ENCODE peak calls at places on chromosome 5, in seven cellular contexts. E is H1, G is IMR-90, I is A549, A is K562, K is SK-N-SH, Z is HepG2. V is an unnamed sample.

GRCh38 chr5:124703995-124704394 is 42.4 kb downstream of the ZNF608 start:
- DNase-seq in E (no peak), G (no peak), I (no peak), A (no peak), K (no peak), Z (no peak), V (no peak)

GRCh38 chr5:128469924-128470323 is 68.1 kb downstream of the FBN2 start:
- DNase-seq in E (no peak), G (peak), I (no peak), A (no peak), K (no peak), Z (no peak), V (no peak)

GRCh38 chr5:163696270-163696887 is 191.0 kb downstream of the MAT2B start:
- DNase-seq in E (peak), G (peak), I (peak), A (no peak), K (peak), Z (peak), V (peak)

GRCh38 chr5:125200842-125201373 is 454.5 kb upstream of the ZNF608 start:
- DNase-seq in E (no peak), G (no peak), I (no peak), A (no peak), K (no peak), Z (no peak), V (no peak)

GRCh38 chr5:81428446-81428845 is 34.5 kb upstream of the ACOT12 start:
- DNase-seq in E (no peak), G (peak), I (peak), A (no peak), K (no peak), Z (no peak), V (no peak)

GRCh38 chr5:135154197-135154596 is 120.2 kb upstream of the PITX1 start:
- DNase-seq in E (no peak), G (peak), I (no peak), A (no peak), K (no peak), Z (peak), V (no peak)

GRCh38 chr5:85000671-85001070 is 616.0 kb upstream of the EDIL3 start:
- DNase-seq in E (no peak), G (peak), I (no peak), A (no peak), K (no peak), Z (no peak), V (no peak)

GRCh38 chr5:111143910-111144309 is 51.8 kb downstream of the WDR36 start:
- DNase-seq in E (no peak), G (peak), I (no peak), A (no peak), K (no peak), Z (no peak), V (no peak)

GRCh38 chr5:74434124-74434899 is 206.2 kb downstream of the ENC1 start:
- DNase-seq in E (no peak), G (no peak), I (no peak), A (no peak), K (peak), Z (no peak), V (no peak)

GRCh38 chr5:41406944-41407343 is 103.5 kb downstream of the PLCXD3 start:
- DNase-seq in E (no peak), G (no peak), I (peak), A (no peak), K (no peak), Z (peak), V (no peak)

GRCh38 chr5:170411100-170411499 is 21.9 kb upstream of the KCNMB1 start:
- DNase-seq in E (no peak), G (no peak), I (no peak), A (peak), K (no peak), Z (no peak), V (no peak)

GRCh38 chr5:174190073-174190675 is 144.7 kb downstream of the NSG2 start:
- DNase-seq in E (no peak), G (no peak), I (no peak), A (no peak), K (peak), Z (no peak), V (no peak)

GRCh38 chr5:131005963-131006684 is 158.9 kb downstream of the HINT1 start:
- DNase-seq in E (no peak), G (no peak), I (peak), A (no peak), K (no peak), Z (peak), V (no peak)

GRCh38 chr5:171681667-171682066 is 104.0 kb upstream of the SMIM23 start:
- DNase-seq in E (no peak), G (peak), I (no peak), A (no peak), K (no peak), Z (no peak), V (no peak)

GRCh38 chr5:21823076-21823574 is 1030.0 kb downstream of the CDH12 start:
- DNase-seq in E (no peak), G (no peak), I (no peak), A (no peak), K (no peak), Z (no peak), V (no peak)

GRCh38 chr5:62256161-62257017 is 49.6 kb upstream of the KIF2A start:
- DNase-seq in E (no peak), G (no peak), I (no peak), A (no peak), K (peak), Z (no peak), V (no peak)

GRCh38 chr5:150560401-150561191 is 52.7 kb downstream of the NDST1 start:
- DNase-seq in E (peak), G (peak), I (peak), A (peak), K (peak), Z (peak), V (peak)

GRCh38 chr5:92267830-92268229 is 884.7 kb upstream of the ARRDC3 start:
- DNase-seq in E (no peak), G (no peak), I (no peak), A (no peak), K (no peak), Z (no peak), V (no peak)

GRCh38 chr5:140734354-140734753 is 34.1 kb downstream of the ZMAT2 start:
- DNase-seq in E (no peak), G (no peak), I (peak), A (peak), K (peak), Z (peak), V (no peak)

GRCh38 chr5:179866241-179867078 is 7.8 kb upstream of the MRNIP start:
- DNase-seq in E (no peak), G (no peak), I (peak), A (no peak), K (peak), Z (no peak), V (peak)

GRCh38 chr5:124439609-124440008 is 306.8 kb downstream of the ZNF608 start:
- DNase-seq in E (no peak), G (no peak), I (no peak), A (no peak), K (no peak), Z (no peak), V (no peak)

GRCh38 chr5:168950241-168950951 is 350.5 kb downstream of the SLIT3 start:
- DNase-seq in E (no peak), G (no peak), I (no peak), A (no peak), K (no peak), Z (no peak), V (no peak)

GRCh38 chr5:133662578-133662977 is 50.2 kb upstream of the FSTL4 start:
- DNase-seq in E (peak), G (no peak), I (no peak), A (no peak), K (no peak), Z (no peak), V (no peak)

GRCh38 chr5:71972777-71973473 is 134.3 kb upstream of the MAP1B start:
- DNase-seq in E (no peak), G (no peak), I (no peak), A (no peak), K (no peak), Z (peak), V (no peak)

GRCh38 chr5:135441919-135442318 is 5.2 kb downstream of the DCANP1 start:
- DNase-seq in E (peak), G (no peak), I (no peak), A (no peak), K (no peak), Z (no peak), V (no peak)

GRCh38 chr5:61277190-61277589 is 54.9 kb upstream of the ZSWIM6 start:
- DNase-seq in E (no peak), G (peak), I (peak), A (no peak), K (no peak), Z (peak), V (no peak)

GRCh38 chr5:90939208-90939607 is 380.6 kb downstream of the ADGRV1 start:
- DNase-seq in E (no peak), G (no peak), I (no peak), A (no peak), K (no peak), Z (no peak), V (no peak)

GRCh38 chr5:122999947-123000563 is 36.5 kb downstream of the PPIC start:
- DNase-seq in E (peak), G (no peak), I (peak), A (peak), K (no peak), Z (peak), V (peak)

GRCh38 chr5:132419517-132420468 is 50.3 kb downstream of the SLC22A5 start:
- DNase-seq in E (peak), G (peak), I (peak), A (peak), K (peak), Z (peak), V (no peak)

GRCh38 chr5:72268753-72269410 is 51.2 kb downstream of the MRPS27 start:
- DNase-seq in E (peak), G (peak), I (peak), A (peak), K (peak), Z (peak), V (no peak)

GRCh38 chr5:55502759-55503158 is 32.0 kb downstream of the PLPP1 start:
- DNase-seq in E (no peak), G (no peak), I (no peak), A (no peak), K (no peak), Z (no peak), V (no peak)

GRCh38 chr5:82274343-82275266 is 3.5 kb downstream of the RPS23 start:
- DNase-seq in E (peak), G (no peak), I (peak), A (peak), K (peak), Z (no peak), V (no peak)

GRCh38 chr5:61322738-61323429 is 9.2 kb upstream of the ZSWIM6 start:
- DNase-seq in E (no peak), G (peak), I (no peak), A (no peak), K (no peak), Z (no peak), V (no peak)

GRCh38 chr5:126695081-126695480 is 81.9 kb upstream of the LMNB1 start:
- DNase-seq in E (no peak), G (no peak), I (no peak), A (no peak), K (no peak), Z (no peak), V (no peak)

GRCh38 chr5:74232281-74232680 is 408.2 kb downstream of the ENC1 start:
- DNase-seq in E (no peak), G (peak), I (no peak), A (no peak), K (no peak), Z (no peak), V (no peak)

GRCh38 chr5:79712741-79713140 is 23.1 kb downstream of the CMYA5 start:
- DNase-seq in E (no peak), G (no peak), I (no peak), A (no peak), K (no peak), Z (no peak), V (no peak)

DNA sequence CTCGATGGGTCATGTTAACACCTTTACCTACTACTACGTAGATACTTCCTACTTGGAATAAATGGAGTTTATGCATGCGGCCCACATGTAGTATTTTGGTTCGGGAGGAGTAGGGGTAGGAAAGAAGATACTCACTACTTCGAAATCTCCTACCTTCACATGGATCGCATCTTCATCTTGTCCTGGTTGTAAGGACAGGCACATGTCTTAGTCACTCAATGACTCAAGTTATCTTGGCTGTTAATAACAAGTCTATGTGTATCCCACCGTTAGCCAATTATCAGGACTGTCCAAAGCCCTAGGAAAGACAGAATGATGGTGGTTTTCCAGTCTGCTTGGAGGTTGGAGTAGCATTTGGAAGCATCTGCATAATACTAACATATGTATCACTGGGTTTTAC is 24.1 kb downstream of the CMYA5 start:
- DNase-seq in E (no peak), G (no peak), I (no peak), A (no peak), K (no peak), Z (no peak), V (no peak)
- TF ChIP-seq RFX5 in E (no peak), G (no peak), I (no peak), A (no peak), K (no peak), Z (no peak), V (no peak)

GRCh38 chr5:154446183-154447073 is 631 bp downstream of the SAP30L start:
- DNase-seq in E (peak), G (peak), I (peak), A (peak), K (peak), Z (peak), V (no peak)

GRCh38 chr5:154444559-154445421 is 1.0 kb upstream of the SAP30L start:
- DNase-seq in E (peak), G (no peak), I (peak), A (peak), K (peak), Z (no peak), V (no peak)

GRCh38 chr5:154447074-154447725 is 1.4 kb downstream of the SAP30L start:
- DNase-seq in E (no peak), G (no peak), I (no peak), A (no peak), K (no peak), Z (no peak), V (no peak)

GRCh38 chr5:154442801-154443200 is 3.0 kb upstream of the SAP30L start:
- DNase-seq in E (no peak), G (no peak), I (no peak), A (no peak), K (no peak), Z (no peak), V (no peak)

DNA sequence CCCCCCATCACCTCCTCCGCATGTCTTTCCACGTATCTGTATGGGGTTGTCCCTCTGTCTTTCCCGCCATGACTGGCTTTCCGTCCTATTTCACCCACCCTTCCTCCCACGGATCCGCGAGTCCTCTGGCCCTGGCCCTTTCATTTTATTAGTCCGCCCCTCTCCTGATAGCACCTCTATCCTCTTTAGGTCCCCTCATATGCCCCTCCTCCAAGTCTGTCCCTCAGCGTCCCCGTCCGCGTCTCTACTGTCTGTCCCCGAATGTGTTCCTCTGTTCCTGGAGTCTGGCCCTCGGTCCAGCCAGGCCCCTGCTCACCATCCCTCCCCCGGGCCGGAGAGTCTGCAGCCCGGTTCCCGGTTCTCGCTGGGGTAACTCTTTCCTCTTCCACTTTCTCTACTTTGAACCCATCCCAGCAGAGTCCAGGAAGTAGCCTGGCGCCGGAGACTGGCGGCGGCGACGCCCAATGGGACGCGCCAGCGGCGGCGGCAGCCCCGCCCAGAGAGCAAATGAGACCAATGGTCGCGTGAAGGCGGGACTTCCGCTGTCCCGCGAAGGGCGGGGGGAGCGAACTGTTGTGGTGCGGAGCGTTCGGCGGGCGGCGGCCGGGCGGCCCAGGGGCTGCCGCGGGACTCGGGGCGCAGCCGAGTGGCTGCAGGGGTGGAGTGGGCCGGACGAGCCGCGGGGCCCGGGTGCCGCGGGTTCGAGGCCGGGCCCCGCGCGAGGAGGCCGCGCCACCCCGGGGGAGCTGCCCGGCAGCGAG is at the start of gene SAP30L:
- DNase-seq in E (peak), G (peak), I (peak), A (peak), K (peak), Z (peak), V (peak)
- TF ChIP-seq RFX5 in E (no peak), G (no peak), I (no peak), A (no peak), K (no peak), Z (no peak), V (no peak)

GRCh38 chr5:146630467-146630866 is 114.5 kb upstream of the GPR151 start:
- DNase-seq in E (no peak), G (no peak), I (no peak), A (no peak), K (no peak), Z (no peak), V (no peak)
- TF ChIP-seq RFX5 in E (no peak), G (no peak), I (no peak), A (no peak), K (no peak), Z (no peak), V (no peak)

DNA sequence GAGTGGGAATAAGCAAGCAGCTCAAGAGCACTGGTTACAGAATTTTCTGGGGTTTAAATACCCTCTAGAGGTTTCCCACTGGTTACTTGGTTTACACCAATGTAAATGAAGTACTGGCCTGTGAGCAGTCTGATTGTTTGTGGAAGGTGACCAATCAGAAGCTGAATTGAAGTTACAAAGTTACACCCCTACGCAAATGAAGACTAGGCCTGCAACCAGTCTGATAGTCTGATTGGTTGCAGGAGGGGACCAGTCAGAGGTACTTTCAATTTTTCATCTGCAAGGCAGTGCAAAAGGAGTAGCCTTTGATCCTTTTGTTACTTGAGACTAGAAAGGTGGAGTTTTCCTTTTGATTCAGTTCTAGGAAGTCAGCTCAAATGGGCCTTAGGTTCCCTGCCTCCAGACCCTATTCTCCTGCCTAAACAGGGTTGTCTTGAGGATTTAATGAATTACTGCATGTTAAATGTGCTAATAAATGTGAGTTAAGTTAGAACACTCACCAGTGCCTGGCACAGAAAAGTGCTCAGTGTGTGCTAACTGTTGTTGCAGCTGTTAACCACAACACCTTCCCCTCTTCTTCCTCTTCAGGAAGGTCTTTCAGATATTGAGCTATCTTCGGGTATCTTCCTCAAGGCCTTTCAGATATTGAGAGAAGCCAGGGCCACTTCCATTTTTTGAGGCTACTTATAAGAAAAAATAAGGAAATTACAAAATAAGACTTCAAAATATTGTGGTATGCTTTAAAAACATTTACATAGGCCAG is 32.1 kb upstream of the CLINT1 start:
- DNase-seq in E (no peak), G (peak), I (peak), A (no peak), K (no peak), Z (no peak), V (no peak)
- TF ChIP-seq RFX5 in E (no peak), G (no peak), I (no peak), A (no peak), K (no peak), Z (no peak), V (no peak)

GRCh38 chr5:146680846-146681585 is 165.0 kb upstream of the GPR151 start:
- DNase-seq in E (no peak), G (no peak), I (no peak), A (no peak), K (no peak), Z (no peak), V (no peak)

GRCh38 chr5:146681586-146681945 is 165.6 kb upstream of the GPR151 start:
- DNase-seq in E (no peak), G (no peak), I (no peak), A (no peak), K (no peak), Z (no peak), V (no peak)

DNA sequence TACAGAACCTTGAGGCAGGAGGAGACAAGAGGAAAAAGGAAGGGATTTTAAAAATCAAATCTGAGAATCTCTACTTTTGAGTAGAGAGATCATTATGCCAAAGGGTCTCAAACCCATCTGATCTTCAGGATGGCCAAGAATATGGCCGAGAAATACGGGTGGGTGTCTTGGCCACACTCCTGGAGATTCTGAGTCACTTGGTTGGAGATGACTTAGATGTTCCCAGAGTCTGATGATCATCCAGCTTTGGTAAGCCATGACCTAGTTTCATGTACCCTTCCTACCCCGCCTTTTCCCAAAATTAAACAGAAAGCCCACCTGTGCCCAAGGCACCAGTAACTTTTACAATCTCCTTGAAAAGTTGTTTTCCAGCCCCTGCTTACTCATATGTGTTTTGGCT is 166.9 kb upstream of the GPR151 start:
- DNase-seq in E (no peak), G (no peak), I (no peak), A (no peak), K (no peak), Z (no peak), V (no peak)
- TF ChIP-seq RFX5 in E (no peak), G (no peak), I (no peak), A (no peak), K (no peak), Z (no peak), V (no peak)

DNA sequence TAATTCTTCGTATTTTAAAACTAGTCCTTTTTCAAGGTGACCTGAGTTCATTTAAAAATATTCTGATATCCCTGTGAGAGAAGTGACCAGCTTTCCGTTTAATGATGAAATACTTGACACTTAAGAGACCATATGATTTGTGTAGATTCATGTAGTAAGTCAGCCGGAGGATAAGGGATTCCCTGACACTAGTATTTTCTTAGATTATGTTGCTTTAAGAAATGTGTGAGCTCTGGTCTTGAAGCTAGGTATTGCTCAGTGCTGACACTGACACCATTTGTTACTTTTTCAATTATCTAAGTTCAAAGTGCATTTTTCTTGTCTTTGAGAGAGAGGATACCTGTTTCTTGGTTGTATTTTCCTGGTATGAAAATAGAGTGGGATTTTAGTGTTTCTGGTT is 4.2 kb downstream of the NIPBL start:
- DNase-seq in E (no peak), G (no peak), I (no peak), A (no peak), K (no peak), Z (no peak), V (no peak)
- TF ChIP-seq RFX5 in E (no peak), G (no peak), I (no peak), A (no peak), K (no peak), Z (no peak), V (no peak)

V was measured in GM12878.